ENCODE peak calls at places on chromosome 13, in six cellular contexts. D is Panc1, N is fibroblast of lung, R is thoracic aorta, Q is astrocyte of the spinal cord, H is cardiac fibroblast. A is an unnamed sample.

GRCh38 chr13:29500426-29500825 is 95.1 kb downstream of the SLC7A1 start:
- DNase-seq in N (no peak), D (no peak), R (no peak), H (no peak), Q (no peak), A (no peak)

GRCh38 chr13:86559915-86560314 is 760.7 kb upstream of the SLITRK6 start:
- DNase-seq in R (no peak), N (no peak), Q (no peak), D (no peak), H (no peak), A (no peak)

GRCh38 chr13:58883405-58883804 is 1251.9 kb downstream of the PCDH17 start:
- DNase-seq in N (no peak), H (no peak), D (no peak), Q (no peak), R (no peak), A (no peak)

GRCh38 chr13:60329221-60329983 is 67.6 kb upstream of the TDRD3 start:
- DNase-seq in D (peak), H (peak), Q (peak), N (peak), R (no peak), A (peak)

GRCh38 chr13:97113231-97114001 is 108.7 kb upstream of the MBNL2 start:
- DNase-seq in N (no peak), Q (no peak), R (no peak), D (no peak), H (no peak), A (no peak)

GRCh38 chr13:107421028-107421427 is 794.3 kb downstream of the LIG4 start:
- DNase-seq in R (no peak), Q (peak), H (peak), D (no peak), N (peak), A (peak)

GRCh38 chr13:66074018-66074615 is 1156.0 kb downstream of the PCDH9 start:
- DNase-seq in D (no peak), Q (no peak), N (no peak), R (no peak), H (no peak), A (no peak)

GRCh38 chr13:112141643-112142400 is 74.9 kb downstream of the SOX1 start:
- DNase-seq in N (no peak), H (no peak), Q (no peak), R (no peak), D (no peak), A (no peak)

GRCh38 chr13:29903524-29903923 is 53.1 kb upstream of the UBL3 start:
- DNase-seq in N (no peak), Q (no peak), R (no peak), D (no peak), H (no peak), A (no peak)

DNA sequence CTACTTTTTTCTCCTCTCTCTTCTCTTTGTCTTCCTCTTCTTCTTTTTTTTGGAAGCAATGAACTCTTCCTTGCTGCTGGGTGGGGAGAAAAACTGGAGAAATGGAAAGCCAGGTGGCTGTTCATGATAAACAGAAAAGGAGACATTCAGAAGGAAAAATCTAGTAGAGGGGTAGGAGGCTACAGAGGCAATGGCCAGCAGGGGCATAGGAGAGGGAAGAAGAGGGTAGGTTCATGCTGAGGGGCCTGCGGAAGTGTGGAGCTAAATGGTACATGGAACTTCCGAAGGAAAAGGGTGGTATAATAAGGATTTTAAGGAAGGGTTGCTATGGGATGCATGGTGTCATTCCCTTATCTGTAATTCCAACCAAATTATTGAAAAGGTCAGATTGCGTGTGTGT is 17.5 kb upstream of the HS6ST3 start:
- DNase-seq in H (no peak), Q (no peak), R (no peak), N (no peak), D (no peak), A (no peak)
- TF ChIP-seq CTCF in H (no peak), Q (no peak), R (no peak), N (no peak), D (no peak), A (no peak)

GRCh38 chr13:44125943-44126469 is 246.3 kb downstream of the LACC1 start:
- DNase-seq in Q (peak), R (no peak), D (no peak), H (no peak), N (peak), A (no peak)
- TF ChIP-seq CTCF in Q (no peak), R (no peak), D (no peak), H (no peak), N (no peak), A (no peak)

GRCh38 chr13:113920606-113921306 is 53.1 kb downstream of the C13orf46 start:
- DNase-seq in H (no peak), D (no peak), Q (no peak), R (no peak), N (no peak), A (no peak)

GRCh38 chr13:113921763-113922162 is 52.1 kb downstream of the C13orf46 start:
- DNase-seq in Q (no peak), R (no peak), D (no peak), H (no peak), N (no peak), A (no peak)

GRCh38 chr13:113924184-113924583 is 49.7 kb downstream of the C13orf46 start:
- DNase-seq in Q (no peak), H (no peak), D (no peak), N (no peak), R (no peak), A (no peak)

GRCh38 chr13:113922412-113923118 is 51.3 kb downstream of the C13orf46 start:
- DNase-seq in Q (no peak), R (peak), N (no peak), D (no peak), H (no peak), A (no peak)

DNA sequence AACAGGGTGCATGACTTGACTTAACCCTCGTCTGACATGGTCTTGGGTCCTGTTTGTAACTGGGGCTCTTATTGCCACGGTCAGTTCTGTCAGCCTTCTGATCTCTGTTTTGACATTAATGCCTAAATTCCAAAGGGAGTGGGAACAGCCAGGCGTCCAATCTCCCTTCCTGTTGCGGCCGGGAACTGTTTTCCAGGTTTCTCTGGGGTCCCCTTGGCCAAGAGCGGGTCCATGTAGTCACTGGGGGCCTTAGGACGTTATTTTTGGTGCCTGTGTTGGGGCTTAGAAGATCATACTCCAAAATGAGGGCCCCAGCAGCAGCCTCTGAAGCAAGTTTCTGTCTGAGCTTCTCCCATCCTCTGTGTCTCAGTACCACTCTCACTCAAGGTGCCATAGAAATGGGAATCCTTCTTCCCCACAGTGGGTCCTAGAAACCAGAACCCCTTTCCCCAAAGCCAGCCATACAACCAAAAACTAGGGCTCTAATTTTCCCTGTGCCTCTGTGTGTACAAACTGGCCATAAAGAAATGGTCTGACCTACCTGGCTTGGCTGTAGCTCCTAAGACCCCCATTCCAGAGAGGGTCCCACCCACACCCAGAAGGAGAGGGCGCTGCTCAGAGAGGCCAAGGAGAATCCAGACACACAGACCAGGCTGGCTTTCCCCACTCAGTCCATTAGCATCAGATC is 50.4 kb downstream of the C13orf46 start:
- DNase-seq in D (no peak), R (no peak), N (no peak), Q (no peak), H (no peak), A (no peak)
- TF ChIP-seq CTCF in D (no peak), R (no peak), N (no peak), Q (no peak), H (no peak), A (no peak)

GRCh38 chr13:98449273-98449672 is 127.6 kb downstream of the STK24 start:
- DNase-seq in R (no peak), Q (no peak), N (no peak), D (no peak), H (no peak), A (no peak)

GRCh38 chr13:98447130-98447529 is 129.8 kb downstream of the STK24 start:
- DNase-seq in R (no peak), Q (no peak), D (no peak), N (no peak), H (no peak), A (no peak)

GRCh38 chr13:98447881-98448641 is 128.8 kb downstream of the STK24 start:
- DNase-seq in Q (peak), D (no peak), R (no peak), H (peak), N (peak), A (no peak)

GRCh38 chr13:98450012-98450411 is 126.9 kb downstream of the STK24 start:
- DNase-seq in D (no peak), N (peak), H (no peak), Q (no peak), R (no peak), A (no peak)

DNA sequence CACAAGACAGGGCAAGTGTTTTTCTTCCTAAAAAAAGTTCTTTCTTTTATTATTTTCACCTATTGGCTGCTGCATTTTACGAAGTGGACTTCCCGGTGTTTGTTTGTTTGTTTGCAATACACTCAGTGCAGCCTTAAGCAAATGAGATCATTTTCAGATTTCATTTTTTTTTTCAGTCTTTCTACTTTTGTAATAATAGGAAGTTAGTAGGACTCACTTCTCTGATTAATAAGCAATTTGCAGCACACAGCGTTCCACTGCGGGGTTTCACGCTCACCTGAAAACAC is 128.3 kb downstream of the STK24 start:
- DNase-seq in N (no peak), Q (no peak), D (no peak), R (no peak), H (no peak), A (no peak)
- TF ChIP-seq CTCF in N (no peak), Q (no peak), D (peak), R (no peak), H (no peak), A (no peak)

GRCh38 chr13:100689191-100689590 is 14.6 kb upstream of the TMTC4 start:
- DNase-seq in D (no peak), Q (no peak), N (no peak), R (no peak), H (no peak), A (no peak)

DNA sequence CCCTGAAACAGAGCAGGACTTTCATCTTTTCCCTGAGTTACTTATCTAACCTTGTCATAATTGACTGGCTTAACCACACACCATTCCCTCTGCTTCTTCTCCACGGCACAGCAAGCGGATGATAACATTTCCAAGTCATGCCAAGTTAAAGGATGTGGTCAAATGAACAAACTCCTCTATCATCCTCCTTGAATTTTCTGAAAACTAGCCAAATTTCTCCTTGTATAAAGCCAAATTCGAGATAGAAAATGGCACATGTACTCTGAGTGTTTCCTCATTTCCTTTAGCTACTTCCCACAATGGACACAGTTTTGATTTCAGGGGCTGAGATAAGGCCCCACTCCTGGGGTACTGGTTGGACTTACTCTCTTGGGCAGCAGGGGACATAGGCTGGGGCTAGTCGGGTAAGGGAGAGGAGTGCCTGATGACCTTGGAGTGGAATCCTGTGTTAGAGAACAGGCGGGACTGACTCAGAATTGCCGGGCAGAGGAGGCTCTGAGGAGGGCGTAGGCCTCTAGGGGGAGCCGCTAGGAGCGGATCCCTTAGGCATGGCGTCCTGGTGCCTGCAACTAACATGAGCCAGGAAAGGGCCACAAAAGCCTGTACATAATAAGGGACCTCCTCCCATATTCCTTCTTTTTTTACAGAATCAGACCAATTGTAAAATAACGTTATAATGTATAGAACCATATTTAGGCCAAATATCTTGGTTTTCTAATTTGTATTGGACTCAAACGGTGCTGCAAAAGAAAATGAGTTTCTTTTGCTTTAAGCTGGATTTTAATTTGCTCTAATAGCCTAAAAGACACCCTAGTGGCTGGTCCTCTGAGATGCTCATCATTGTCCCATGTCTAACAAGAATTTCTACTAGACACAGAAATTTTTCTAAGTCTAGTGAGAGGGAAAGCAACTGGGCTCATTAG is 20.4 kb upstream of the TMTC4 start:
- DNase-seq in R (no peak), H (peak), Q (peak), N (peak), D (no peak), A (peak)
- TF ChIP-seq CTCF in R (no peak), H (peak), Q (peak), N (peak), D (peak), A (no peak)

A was measured in MCF 10A.